ENCODE peak calls at places on chromosomes 1 and 21, in four cellular contexts. H is activated CD4-positive, alpha-beta T cell treated with anti-CD3 and anti-CD28 coated beads, Interleukin-2, amount 50 U/mL, for 24 hours; T is breast epithelium; V is stimulated activated CD8-positive, alpha-beta memory T cell treated with anti-CD3 and anti-CD28 coated beads, Interleukin-15, amount 100 ng/mL, for 4 hours. W is an unnamed sample.

GRCh38 chr1:29962356-29962755 is 726.0 kb downstream of the PTPRU start:
- DNase-seq in H (no peak), V (no peak), T (no peak), W (no peak)

GRCh38 chr1:74652711-74653131 is 20.9 kb downstream of the ERICH3 start:
- DNase-seq in V (no peak), T (peak; percentile 52), H (no peak), W (peak; percentile 87)

GRCh38 chr1:71047635-71048607 is at the start of gene PTGER3:
- DNase-seq in H (no peak), V (peak; percentile 41), T (peak; percentile 50), W (peak; percentile 49)

GRCh38 chr1:184189361-184189760 is 137.8 kb downstream of the TSEN15 start:
- DNase-seq in H (no peak), V (no peak), T (no peak), W (no peak)

GRCh38 chr1:160177231-160177630 is 13.1 kb upstream of the CASQ1 start:
- DNase-seq in H (no peak), T (no peak), V (no peak), W (no peak)

GRCh38 chr1:215416497-215416896 is 150.6 kb upstream of the KCTD3 start:
- DNase-seq in H (no peak), V (no peak), T (no peak), W (no peak)

GRCh38 chr1:55211909-55212308 is 3.3 kb downstream of the USP24 start:
- DNase-seq in V (no peak), H (no peak), T (no peak), W (no peak)

GRCh38 chr1:150362721-150363425 is 1.1 kb upstream of the RPRD2 start:
- DNase-seq in T (no peak), V (no peak), H (no peak), W (no peak)

GRCh38 chr1:54996869-54997710 is 1.6 kb upstream of the BSND start:
- DNase-seq in V (no peak), T (no peak), H (no peak), W (no peak)

GRCh38 chr1:160164121-160164520 is 12.7 kb downstream of the ATP1A4 start:
- DNase-seq in H (no peak), V (no peak), T (no peak), W (no peak)

GRCh38 chr21:46457801-46458314 is 833 bp upstream of the DIP2A start:
- DNase-seq in V (no peak), T (no peak), H (peak; percentile 18), W (peak; percentile 6)

GRCh38 chr1:87897486-87897885 is 568.8 kb downstream of the LMO4 start:
- DNase-seq in T (no peak), H (no peak), V (no peak), W (no peak)

GRCh38 chr1:11383553-11384169 is 95.3 kb upstream of the DISP3 start:
- DNase-seq in H (no peak), T (no peak), V (no peak), W (no peak)

GRCh38 chr1:181630838-181631237 is 147.5 kb downstream of the CACNA1E start:
- DNase-seq in H (no peak), V (no peak), T (peak; percentile 18), W (no peak)

GRCh38 chr1:41364444-41365319 is 3.4 kb downstream of the FOXO6 start:
- DNase-seq in T (no peak), V (no peak), H (no peak), W (no peak)

GRCh38 chr1:212127219-212127618 is 91.7 kb downstream of the DTL start:
- DNase-seq in T (no peak), H (no peak), V (no peak), W (no peak)

GRCh38 chr1:186629341-186629740 is 50.9 kb downstream of the PTGS2 start:
- DNase-seq in H (no peak), T (no peak), V (no peak), W (no peak)

GRCh38 chr1:160285506-160285905 is 573 bp upstream of the PEX19 start:
- DNase-seq in T (no peak), V (no peak), H (no peak), W (no peak)

GRCh38 chr1:3577300-3577699 is 34.0 kb downstream of the MEGF6 start:
- DNase-seq in V (no peak), T (no peak), H (no peak), W (no peak)

GRCh38 chr1:199956005-199956404 is 71.5 kb upstream of the NR5A2 start:
- DNase-seq in V (no peak), T (no peak), H (no peak), W (no peak)

GRCh38 chr1:232826318-232826717 is 21.1 kb downstream of the MAP10 start:
- DNase-seq in H (no peak), V (no peak), T (no peak), W (no peak)

GRCh38 chr1:232557661-232558260 is 72.2 kb downstream of the SIPA1L2 start:
- DNase-seq in T (no peak), H (no peak), V (no peak), W (no peak)

GRCh38 chr1:166032163-166032562 is 134.6 kb downstream of the FAM78B start:
- DNase-seq in H (no peak), T (no peak), V (no peak), W (no peak)